ENCODE peak calls at places on chromosomes 5 and 9, in six cellular contexts. One of them, this sample, is unnamed.

GRCh38 chr5:14980698-14981097 is 109.1 kb upstream of the ANKH start:
- DNase-seq in CD8-positive, alpha-beta T cell: no peak
- DNase-seq in chondrocyte: no peak
- DNase-seq in cardiac fibroblast: no peak
- DNase-seq in cardiac muscle cell: no peak
- DNase-seq in progenitor cell of endocrine pancreas: no peak
- DNase-seq in this sample: no peak

GRCh38 chr9:85511746-85512145 is 230.0 kb downstream of the AGTPBP1 start:
- DNase-seq in CD8-positive, alpha-beta T cell: no peak
- DNase-seq in chondrocyte: no peak
- DNase-seq in cardiac fibroblast: no peak
- DNase-seq in cardiac muscle cell: no peak
- DNase-seq in progenitor cell of endocrine pancreas: no peak
- DNase-seq in this sample: no peak

GRCh38 chr9:88816141-88816540 is 175.1 kb upstream of the S1PR3 start:
- DNase-seq in CD8-positive, alpha-beta T cell: no peak
- DNase-seq in cardiac fibroblast: no peak
- DNase-seq in cardiac muscle cell: no peak
- DNase-seq in progenitor cell of endocrine pancreas: no peak
- DNase-seq in chondrocyte: no peak
- DNase-seq in this sample: no peak

GRCh38 chr9:99027414-99027813 is 77.5 kb upstream of the TGFBR1 start:
- DNase-seq in CD8-positive, alpha-beta T cell: no peak
- DNase-seq in progenitor cell of endocrine pancreas: no peak
- DNase-seq in cardiac muscle cell: no peak
- DNase-seq in chondrocyte: no peak
- DNase-seq in cardiac fibroblast: no peak
- DNase-seq in this sample: no peak

GRCh38 chr5:132484386-132484715 is 6.2 kb downstream of the IRF1 start:
- DNase-seq in cardiac muscle cell: no peak
- DNase-seq in chondrocyte: peak; percentile 47
- DNase-seq in CD8-positive, alpha-beta T cell: peak; percentile 16
- DNase-seq in progenitor cell of endocrine pancreas: no peak
- DNase-seq in cardiac fibroblast: no peak
- DNase-seq in this sample: no peak

GRCh38 chr9:71121275-71122168 is at the start of gene TRPM3:
- DNase-seq in CD8-positive, alpha-beta T cell: no peak
- DNase-seq in cardiac muscle cell: peak; percentile 11
- DNase-seq in chondrocyte: no peak
- DNase-seq in progenitor cell of endocrine pancreas: no peak
- DNase-seq in cardiac fibroblast: no peak
- DNase-seq in this sample: no peak

GRCh38 chr9:104977580-104977979 is 49.6 kb upstream of the ABCA1 start:
- DNase-seq in cardiac muscle cell: no peak
- DNase-seq in cardiac fibroblast: no peak
- DNase-seq in progenitor cell of endocrine pancreas: no peak
- DNase-seq in chondrocyte: no peak
- DNase-seq in CD8-positive, alpha-beta T cell: no peak
- DNase-seq in this sample: no peak

GRCh38 chr5:149175346-149176113 is 34.2 kb downstream of the ABLIM3 start:
- DNase-seq in chondrocyte: no peak
- DNase-seq in cardiac fibroblast: peak; percentile 61
- DNase-seq in cardiac muscle cell: no peak
- DNase-seq in progenitor cell of endocrine pancreas: no peak
- DNase-seq in CD8-positive, alpha-beta T cell: no peak
- DNase-seq in this sample: no peak

GRCh38 chr9:74025402-74025894 is 471.7 kb upstream of the RORB start:
- DNase-seq in cardiac fibroblast: peak; percentile 53
- DNase-seq in CD8-positive, alpha-beta T cell: no peak
- DNase-seq in cardiac muscle cell: no peak
- DNase-seq in chondrocyte: no peak
- DNase-seq in progenitor cell of endocrine pancreas: no peak
- DNase-seq in this sample: no peak

GRCh38 chr5:59102437-59102836 is 519.6 kb downstream of the RAB3C start:
- DNase-seq in progenitor cell of endocrine pancreas: no peak
- DNase-seq in cardiac fibroblast: no peak
- DNase-seq in CD8-positive, alpha-beta T cell: no peak
- DNase-seq in chondrocyte: no peak
- DNase-seq in cardiac muscle cell: no peak
- DNase-seq in this sample: no peak

GRCh38 chr5:160657622-160658458 is 194.2 kb downstream of the ATP10B start:
- DNase-seq in cardiac muscle cell: no peak
- DNase-seq in CD8-positive, alpha-beta T cell: no peak
- DNase-seq in progenitor cell of endocrine pancreas: no peak
- DNase-seq in cardiac fibroblast: no peak
- DNase-seq in chondrocyte: no peak
- DNase-seq in this sample: no peak

GRCh38 chr9:114184071-114184470 is 28.7 kb downstream of the COL27A1 start:
- DNase-seq in cardiac fibroblast: peak; percentile 42
- DNase-seq in progenitor cell of endocrine pancreas: no peak
- DNase-seq in cardiac muscle cell: peak; percentile 33
- DNase-seq in CD8-positive, alpha-beta T cell: no peak
- DNase-seq in chondrocyte: no peak
- DNase-seq in this sample: no peak

GRCh38 chr5:58041884-58042283 is 418.0 kb downstream of the PLK2 start:
- DNase-seq in progenitor cell of endocrine pancreas: no peak
- DNase-seq in chondrocyte: no peak
- DNase-seq in CD8-positive, alpha-beta T cell: no peak
- DNase-seq in cardiac fibroblast: no peak
- DNase-seq in cardiac muscle cell: no peak
- DNase-seq in this sample: no peak

GRCh38 chr9:71567890-71568289 is 200.4 kb downstream of the CEMIP2 start:
- DNase-seq in cardiac fibroblast: no peak
- DNase-seq in cardiac muscle cell: no peak
- DNase-seq in chondrocyte: no peak
- DNase-seq in progenitor cell of endocrine pancreas: no peak
- DNase-seq in CD8-positive, alpha-beta T cell: no peak
- DNase-seq in this sample: no peak

GRCh38 chr9:116318463-116319271 is 165.1 kb downstream of the PAPPA start:
- DNase-seq in cardiac fibroblast: peak; percentile 76
- DNase-seq in progenitor cell of endocrine pancreas: no peak
- DNase-seq in chondrocyte: no peak
- DNase-seq in CD8-positive, alpha-beta T cell: no peak
- DNase-seq in cardiac muscle cell: peak; percentile 56
- DNase-seq in this sample: no peak

GRCh38 chr5:169408166-169408565 is 107.2 kb upstream of the SLIT3 start:
- DNase-seq in cardiac fibroblast: no peak
- DNase-seq in chondrocyte: no peak
- DNase-seq in progenitor cell of endocrine pancreas: no peak
- DNase-seq in CD8-positive, alpha-beta T cell: no peak
- DNase-seq in cardiac muscle cell: peak; percentile 49
- DNase-seq in this sample: no peak

GRCh38 chr5:146681586-146681945 is 165.6 kb upstream of the GPR151 start:
- DNase-seq in cardiac muscle cell: no peak
- DNase-seq in progenitor cell of endocrine pancreas: no peak
- DNase-seq in cardiac fibroblast: no peak
- DNase-seq in CD8-positive, alpha-beta T cell: no peak
- DNase-seq in chondrocyte: no peak
- DNase-seq in this sample: no peak

GRCh38 chr5:65255294-65255693 is 226.4 kb downstream of the ADAMTS6 start:
- DNase-seq in cardiac muscle cell: no peak
- DNase-seq in progenitor cell of endocrine pancreas: no peak
- DNase-seq in cardiac fibroblast: peak; percentile 15
- DNase-seq in CD8-positive, alpha-beta T cell: no peak
- DNase-seq in chondrocyte: no peak
- DNase-seq in this sample: no peak

GRCh38 chr5:157252741-157253465 is 13.0 kb upstream of the CYFIP2 start:
- DNase-seq in chondrocyte: no peak
- DNase-seq in cardiac muscle cell: no peak
- DNase-seq in CD8-positive, alpha-beta T cell: peak; percentile 81
- DNase-seq in progenitor cell of endocrine pancreas: no peak
- DNase-seq in cardiac fibroblast: peak; percentile 26
- DNase-seq in this sample: no peak

DNA sequence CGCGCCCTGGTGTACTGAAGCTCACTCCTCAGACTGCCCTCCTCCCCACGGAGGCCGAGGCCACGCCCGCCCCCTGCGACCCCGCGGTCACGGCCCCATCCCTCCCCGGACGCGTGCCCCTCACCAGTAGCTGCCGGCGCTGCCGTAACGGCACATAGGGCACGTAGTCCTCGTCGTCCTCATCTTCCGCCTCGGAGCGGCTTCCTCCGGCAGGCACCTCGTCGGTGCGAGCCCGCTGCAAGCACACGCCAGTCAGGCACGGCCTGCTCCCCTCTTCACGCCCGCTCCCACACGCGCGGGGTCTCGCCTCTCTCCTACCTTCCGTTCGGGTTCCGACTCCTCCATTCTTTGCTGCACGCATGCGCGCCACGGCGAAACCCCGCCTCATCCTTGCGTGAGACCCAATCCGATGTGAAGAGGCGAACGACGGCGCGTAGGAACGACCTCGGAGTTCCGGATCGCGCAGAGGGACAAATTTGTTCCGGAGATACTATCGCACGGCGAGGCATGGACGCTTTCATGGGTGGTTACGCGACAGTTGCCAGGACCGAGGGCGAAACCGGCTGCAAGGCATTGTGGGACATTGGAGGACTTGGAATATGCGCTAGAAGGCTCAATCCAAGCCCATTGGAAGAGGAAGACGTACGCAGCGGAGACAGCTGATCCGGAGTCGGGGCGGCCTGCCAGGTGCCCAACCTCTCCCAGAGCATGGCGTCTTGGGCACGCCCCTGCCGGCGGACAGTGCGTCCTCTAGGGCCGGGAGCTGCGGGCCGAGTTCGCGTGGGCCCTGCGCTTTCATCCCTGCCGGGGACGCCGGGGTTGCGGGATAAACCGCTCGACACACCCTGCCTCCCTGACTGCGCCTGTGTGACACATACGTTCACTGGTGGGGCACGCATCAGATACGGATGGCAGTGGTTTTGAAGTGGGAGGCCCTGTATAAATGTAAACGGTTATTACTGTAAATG is at the start of gene DDX41:
- DNase-seq in chondrocyte: no peak
- DNase-seq in cardiac fibroblast: peak; percentile 99
- DNase-seq in progenitor cell of endocrine pancreas: peak; percentile 88
- DNase-seq in cardiac muscle cell: peak; percentile 99
- DNase-seq in CD8-positive, alpha-beta T cell: peak; percentile 96
- DNase-seq in this sample: peak; percentile 93
- TF ChIP-seq CTCF in chondrocyte: peak; percentile 26
- TF ChIP-seq CTCF in cardiac fibroblast: no peak
- TF ChIP-seq CTCF in progenitor cell of endocrine pancreas: no peak
- TF ChIP-seq CTCF in cardiac muscle cell: no peak
- TF ChIP-seq CTCF in CD8-positive, alpha-beta T cell: no peak
- TF ChIP-seq CTCF in this sample: no peak

GRCh38 chr9:5480919-5481743 is 29.2 kb upstream of the PDCD1LG2 start:
- DNase-seq in chondrocyte: no peak
- DNase-seq in cardiac fibroblast: no peak
- DNase-seq in progenitor cell of endocrine pancreas: no peak
- DNase-seq in CD8-positive, alpha-beta T cell: no peak
- DNase-seq in cardiac muscle cell: no peak
- DNase-seq in this sample: no peak
- TF ChIP-seq CTCF in chondrocyte: peak; percentile 44
- TF ChIP-seq CTCF in cardiac fibroblast: peak; percentile 23
- TF ChIP-seq CTCF in progenitor cell of endocrine pancreas: peak; percentile 16
- TF ChIP-seq CTCF in CD8-positive, alpha-beta T cell: no peak
- TF ChIP-seq CTCF in cardiac muscle cell: peak; percentile 17
- TF ChIP-seq CTCF in this sample: no peak

DNA sequence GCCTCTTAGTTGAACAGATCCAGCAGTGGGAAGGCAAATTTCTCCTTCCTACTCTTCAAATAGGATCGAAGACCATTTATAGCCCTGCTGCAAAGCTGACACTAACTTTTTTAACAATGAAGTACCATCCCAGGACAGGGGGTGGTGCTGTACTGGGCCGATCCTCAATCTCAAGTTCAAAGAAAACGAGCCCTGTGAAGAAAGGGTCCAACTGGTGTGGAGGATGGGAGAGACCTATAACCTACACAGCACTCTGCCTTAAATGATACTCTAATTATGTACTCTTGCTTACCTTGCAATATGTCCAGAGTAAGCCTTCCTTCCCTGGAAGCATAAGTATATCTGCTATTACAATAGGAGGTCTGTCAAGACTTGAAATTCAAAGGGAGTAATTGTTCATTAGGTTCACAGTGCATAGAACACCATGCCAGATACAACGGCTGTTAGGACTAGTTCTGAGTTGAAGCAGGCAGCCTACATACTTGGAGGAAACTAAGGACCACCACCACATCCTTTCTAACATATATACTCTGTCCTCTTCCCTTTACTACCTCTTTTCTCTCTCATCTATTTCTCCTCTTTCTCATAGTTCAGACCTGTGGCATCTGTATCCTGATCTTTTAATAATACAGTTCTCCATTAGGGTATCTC is 6.2 kb downstream of the ETF1 start:
- DNase-seq in progenitor cell of endocrine pancreas: no peak
- DNase-seq in cardiac fibroblast: peak; percentile 23
- DNase-seq in cardiac muscle cell: peak; percentile 20
- DNase-seq in CD8-positive, alpha-beta T cell: peak; percentile 40
- DNase-seq in chondrocyte: no peak
- DNase-seq in this sample: no peak
- TF ChIP-seq CTCF in progenitor cell of endocrine pancreas: peak; percentile 41
- TF ChIP-seq CTCF in cardiac fibroblast: peak; percentile 54
- TF ChIP-seq CTCF in cardiac muscle cell: peak; percentile 43
- TF ChIP-seq CTCF in CD8-positive, alpha-beta T cell: peak; percentile 63
- TF ChIP-seq CTCF in chondrocyte: peak; percentile 68
- TF ChIP-seq CTCF in this sample: no peak

DNA sequence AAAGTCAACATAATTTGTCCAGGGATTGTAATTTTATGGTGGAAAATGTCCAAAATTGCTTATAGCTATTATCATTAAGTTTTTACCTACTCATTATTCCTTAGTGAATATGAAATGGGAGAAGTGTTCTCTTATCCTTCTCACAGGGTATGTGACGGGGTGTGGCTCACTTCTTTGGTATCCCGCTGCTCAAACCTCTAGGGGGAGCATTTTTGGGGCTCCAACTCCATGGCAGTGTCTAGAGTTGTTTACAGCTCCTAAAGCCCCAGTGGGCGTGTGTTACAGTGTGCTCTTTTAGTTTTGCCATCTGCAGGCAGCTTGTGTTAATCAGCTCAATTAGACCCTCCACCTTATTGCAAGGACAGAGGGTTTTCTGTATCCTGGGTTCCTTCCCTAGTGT is 89.4 kb downstream of the CDKN2A start:
- DNase-seq in cardiac muscle cell: no peak
- DNase-seq in chondrocyte: no peak
- DNase-seq in progenitor cell of endocrine pancreas: no peak
- DNase-seq in CD8-positive, alpha-beta T cell: no peak
- DNase-seq in cardiac fibroblast: no peak
- DNase-seq in this sample: no peak
- TF ChIP-seq CTCF in cardiac muscle cell: no peak
- TF ChIP-seq CTCF in chondrocyte: peak; percentile 32
- TF ChIP-seq CTCF in progenitor cell of endocrine pancreas: no peak
- TF ChIP-seq CTCF in CD8-positive, alpha-beta T cell: no peak
- TF ChIP-seq CTCF in cardiac fibroblast: peak; percentile 35
- TF ChIP-seq CTCF in this sample: no peak

GRCh38 chr5:66363097-66363496 is 219.0 kb downstream of the SREK1 start:
- DNase-seq in progenitor cell of endocrine pancreas: no peak
- DNase-seq in cardiac muscle cell: no peak
- DNase-seq in cardiac fibroblast: no peak
- DNase-seq in chondrocyte: no peak
- DNase-seq in CD8-positive, alpha-beta T cell: no peak
- DNase-seq in this sample: no peak

GRCh38 chr5:66362676-66363075 is 218.6 kb downstream of the SREK1 start:
- DNase-seq in CD8-positive, alpha-beta T cell: no peak
- DNase-seq in cardiac muscle cell: no peak
- DNase-seq in progenitor cell of endocrine pancreas: no peak
- DNase-seq in chondrocyte: no peak
- DNase-seq in cardiac fibroblast: no peak
- DNase-seq in this sample: no peak

GRCh38 chr5:66361070-66361469 is 217.0 kb downstream of the SREK1 start:
- DNase-seq in cardiac fibroblast: no peak
- DNase-seq in CD8-positive, alpha-beta T cell: no peak
- DNase-seq in cardiac muscle cell: no peak
- DNase-seq in chondrocyte: no peak
- DNase-seq in progenitor cell of endocrine pancreas: no peak
- DNase-seq in this sample: no peak

GRCh38 chr5:66364186-66364585 is 220.1 kb downstream of the SREK1 start:
- DNase-seq in progenitor cell of endocrine pancreas: no peak
- DNase-seq in CD8-positive, alpha-beta T cell: no peak
- DNase-seq in cardiac fibroblast: no peak
- DNase-seq in cardiac muscle cell: no peak
- DNase-seq in chondrocyte: no peak
- DNase-seq in this sample: no peak

GRCh38 chr5:66362021-66362420 is 217.9 kb downstream of the SREK1 start:
- DNase-seq in chondrocyte: no peak
- DNase-seq in cardiac fibroblast: no peak
- DNase-seq in cardiac muscle cell: no peak
- DNase-seq in CD8-positive, alpha-beta T cell: no peak
- DNase-seq in progenitor cell of endocrine pancreas: no peak
- DNase-seq in this sample: no peak
- TF ChIP-seq CTCF in chondrocyte: no peak
- TF ChIP-seq CTCF in cardiac fibroblast: no peak
- TF ChIP-seq CTCF in cardiac muscle cell: no peak
- TF ChIP-seq CTCF in CD8-positive, alpha-beta T cell: no peak
- TF ChIP-seq CTCF in progenitor cell of endocrine pancreas: no peak
- TF ChIP-seq CTCF in this sample: no peak

This sample was measured in activated B cell treated with CpG ODN at 0.5 μM for 24 hours.